ENCODE peak calls at places on chromosomes 12 and 14, in five cellular contexts. One of them, this sample, is unnamed.

GRCh38 chr14:89314274-89314673 is 102.8 kb downstream of the FOXN3 start:
- DNase-seq in mesothelial cell of epicardium: no peak
- DNase-seq in caudate nucleus: no peak
- DNase-seq in foreskin fibroblast: no peak
- DNase-seq in left kidney: no peak
- DNase-seq in this sample: no peak

GRCh38 chr14:92637228-92637627 is 111.2 kb downstream of the LGMN start:
- DNase-seq in caudate nucleus: no peak
- DNase-seq in foreskin fibroblast: peak
- DNase-seq in left kidney: peak
- DNase-seq in mesothelial cell of epicardium: no peak
- DNase-seq in this sample: no peak

GRCh38 chr12:111322336-111323250 is 46.3 kb downstream of the PHETA1 start:
- DNase-seq in mesothelial cell of epicardium: no peak
- DNase-seq in left kidney: no peak
- DNase-seq in foreskin fibroblast: peak
- DNase-seq in caudate nucleus: peak
- DNase-seq in this sample: no peak

GRCh38 chr14:78947681-78948080 is 777.5 kb downstream of the NRXN3 start:
- DNase-seq in left kidney: no peak
- DNase-seq in mesothelial cell of epicardium: no peak
- DNase-seq in caudate nucleus: no peak
- DNase-seq in foreskin fibroblast: no peak
- DNase-seq in this sample: no peak

GRCh38 chr14:91929700-91930099 is 17.8 kb downstream of the FBLN5 start:
- DNase-seq in mesothelial cell of epicardium: no peak
- DNase-seq in foreskin fibroblast: peak
- DNase-seq in caudate nucleus: no peak
- DNase-seq in left kidney: no peak
- DNase-seq in this sample: no peak

GRCh38 chr12:130687190-130687589 is 28.9 kb downstream of the RIMBP2 start:
- DNase-seq in left kidney: no peak
- DNase-seq in mesothelial cell of epicardium: no peak
- DNase-seq in foreskin fibroblast: no peak
- DNase-seq in caudate nucleus: no peak
- DNase-seq in this sample: no peak

GRCh38 chr12:115660211-115660805 is 617.2 kb downstream of the MED13L start:
- DNase-seq in caudate nucleus: no peak
- DNase-seq in left kidney: no peak
- DNase-seq in foreskin fibroblast: peak
- DNase-seq in mesothelial cell of epicardium: no peak
- DNase-seq in this sample: no peak

GRCh38 chr14:76780058-76780345 is 18.7 kb downstream of the VASH1 start:
- DNase-seq in caudate nucleus: no peak
- DNase-seq in left kidney: no peak
- DNase-seq in foreskin fibroblast: no peak
- DNase-seq in mesothelial cell of epicardium: no peak
- DNase-seq in this sample: no peak

GRCh38 chr14:32201816-32202467 is at the start of gene RNU6-7:
- DNase-seq in foreskin fibroblast: peak
- DNase-seq in left kidney: peak
- DNase-seq in caudate nucleus: no peak
- DNase-seq in mesothelial cell of epicardium: no peak
- DNase-seq in this sample: no peak

GRCh38 chr14:99459491-99460100 is 21.1 kb downstream of the SETD3 start:
- DNase-seq in foreskin fibroblast: no peak
- DNase-seq in left kidney: no peak
- DNase-seq in mesothelial cell of epicardium: no peak
- DNase-seq in caudate nucleus: no peak
- DNase-seq in this sample: no peak

GRCh38 chr14:104286086-104286485 is 147.7 kb downstream of the KIF26A start:
- DNase-seq in left kidney: no peak
- DNase-seq in foreskin fibroblast: no peak
- DNase-seq in caudate nucleus: no peak
- DNase-seq in mesothelial cell of epicardium: no peak
- DNase-seq in this sample: no peak

GRCh38 chr12:5197127-5197526 is 153.4 kb downstream of the KCNA5 start:
- DNase-seq in caudate nucleus: no peak
- DNase-seq in foreskin fibroblast: no peak
- DNase-seq in mesothelial cell of epicardium: no peak
- DNase-seq in left kidney: peak
- DNase-seq in this sample: no peak

GRCh38 chr12:48813464-48814312 is 4.6 kb upstream of the CACNB3 start:
- DNase-seq in foreskin fibroblast: peak
- DNase-seq in mesothelial cell of epicardium: no peak
- DNase-seq in caudate nucleus: no peak
- DNase-seq in left kidney: peak
- DNase-seq in this sample: no peak

GRCh38 chr12:123096159-123096558 is 54.7 kb downstream of the PITPNM2 start:
- DNase-seq in left kidney: no peak
- DNase-seq in caudate nucleus: no peak
- DNase-seq in mesothelial cell of epicardium: no peak
- DNase-seq in foreskin fibroblast: no peak
- DNase-seq in this sample: no peak

GRCh38 chr14:81519200-81519998 is 14.3 kb downstream of the SEL1L start:
- DNase-seq in mesothelial cell of epicardium: no peak
- DNase-seq in caudate nucleus: no peak
- DNase-seq in foreskin fibroblast: peak
- DNase-seq in left kidney: peak
- DNase-seq in this sample: peak

GRCh38 chr12:46160081-46160980 is 108.5 kb downstream of the SLC38A1 start:
- DNase-seq in mesothelial cell of epicardium: no peak
- DNase-seq in caudate nucleus: no peak
- DNase-seq in left kidney: peak
- DNase-seq in foreskin fibroblast: peak
- DNase-seq in this sample: no peak

GRCh38 chr12:81207173-81207572 is 129.3 kb downstream of the ACSS3 start:
- DNase-seq in foreskin fibroblast: no peak
- DNase-seq in mesothelial cell of epicardium: no peak
- DNase-seq in caudate nucleus: no peak
- DNase-seq in left kidney: no peak
- DNase-seq in this sample: no peak

GRCh38 chr12:10363922-10364838 is 25.7 kb downstream of the KLRK1 start:
- DNase-seq in caudate nucleus: no peak
- DNase-seq in mesothelial cell of epicardium: peak
- DNase-seq in left kidney: peak
- DNase-seq in foreskin fibroblast: peak
- DNase-seq in this sample: peak

GRCh38 chr12:79900199-79900598 is 34.7 kb downstream of the PPP1R12A start:
- DNase-seq in caudate nucleus: no peak
- DNase-seq in foreskin fibroblast: no peak
- DNase-seq in left kidney: no peak
- DNase-seq in mesothelial cell of epicardium: no peak
- DNase-seq in this sample: no peak

GRCh38 chr12:64796205-64796845 is 28.1 kb upstream of the TBC1D30 start:
- DNase-seq in caudate nucleus: no peak
- DNase-seq in mesothelial cell of epicardium: peak
- DNase-seq in left kidney: peak
- DNase-seq in foreskin fibroblast: peak
- DNase-seq in this sample: peak

GRCh38 chr12:71967176-71967575 is 28.5 kb downstream of the TPH2 start:
- DNase-seq in mesothelial cell of epicardium: no peak
- DNase-seq in left kidney: no peak
- DNase-seq in caudate nucleus: no peak
- DNase-seq in foreskin fibroblast: no peak
- DNase-seq in this sample: no peak

GRCh38 chr12:52232916-52233461 is at the start of gene KRT7:
- DNase-seq in caudate nucleus: no peak
- DNase-seq in foreskin fibroblast: no peak
- DNase-seq in left kidney: peak
- DNase-seq in mesothelial cell of epicardium: no peak
- DNase-seq in this sample: no peak

GRCh38 chr12:24233519-24234246 is 284.2 kb upstream of the SOX5 start:
- DNase-seq in caudate nucleus: no peak
- DNase-seq in foreskin fibroblast: no peak
- DNase-seq in mesothelial cell of epicardium: no peak
- DNase-seq in left kidney: no peak
- DNase-seq in this sample: no peak

GRCh38 chr14:71242237-71242748 is 335.0 kb downstream of the PCNX1 start:
- DNase-seq in caudate nucleus: no peak
- DNase-seq in left kidney: peak
- DNase-seq in foreskin fibroblast: peak
- DNase-seq in mesothelial cell of epicardium: no peak
- DNase-seq in this sample: no peak

GRCh38 chr12:55060470-55060869 is 40.7 kb downstream of the NEUROD4 start:
- DNase-seq in left kidney: no peak
- DNase-seq in foreskin fibroblast: no peak
- DNase-seq in caudate nucleus: no peak
- DNase-seq in mesothelial cell of epicardium: no peak
- DNase-seq in this sample: peak

GRCh38 chr12:42255221-42255874 is 17.3 kb upstream of the YAF2 start:
- DNase-seq in caudate nucleus: no peak
- DNase-seq in left kidney: no peak
- DNase-seq in foreskin fibroblast: no peak
- DNase-seq in mesothelial cell of epicardium: no peak
- DNase-seq in this sample: no peak

GRCh38 chr12:49933793-49934192 is 16.7 kb upstream of the AQP2 start:
- DNase-seq in mesothelial cell of epicardium: no peak
- DNase-seq in foreskin fibroblast: peak
- DNase-seq in left kidney: peak
- DNase-seq in caudate nucleus: no peak
- DNase-seq in this sample: no peak

GRCh38 chr12:98578821-98579220 is 14.7 kb upstream of the SLC25A3 start:
- DNase-seq in caudate nucleus: no peak
- DNase-seq in foreskin fibroblast: no peak
- DNase-seq in mesothelial cell of epicardium: no peak
- DNase-seq in left kidney: peak
- DNase-seq in this sample: no peak

GRCh38 chr14:71498151-71498734 is 434.0 kb upstream of the RGS6 start:
- DNase-seq in left kidney: no peak
- DNase-seq in caudate nucleus: no peak
- DNase-seq in foreskin fibroblast: peak
- DNase-seq in mesothelial cell of epicardium: no peak
- DNase-seq in this sample: no peak

GRCh38 chr14:91038439-91038838 is 22.0 kb downstream of the RPS6KA5 start:
- DNase-seq in caudate nucleus: no peak
- DNase-seq in foreskin fibroblast: peak
- DNase-seq in mesothelial cell of epicardium: no peak
- DNase-seq in left kidney: no peak
- DNase-seq in this sample: no peak

GRCh38 chr12:11545438-11546330 is 103.8 kb upstream of the ETV6 start:
- DNase-seq in caudate nucleus: no peak
- DNase-seq in mesothelial cell of epicardium: no peak
- DNase-seq in left kidney: peak
- DNase-seq in foreskin fibroblast: no peak
- DNase-seq in this sample: peak

GRCh38 chr12:121801601-121802484 is 2.0 kb upstream of the SETD1B start:
- DNase-seq in mesothelial cell of epicardium: no peak
- DNase-seq in caudate nucleus: no peak
- DNase-seq in foreskin fibroblast: peak
- DNase-seq in left kidney: peak
- DNase-seq in this sample: no peak

This sample was measured in GM10248.